ENCODE peak calls at places on chromosomes 1 and 21, in six cellular contexts. A is AG08395; U is effector CD4-positive, alpha-beta T cell; C is body of pancreas; Y is GM13976; X is stimulated activated CD8-positive, alpha-beta memory T cell treated with anti-CD3 and anti-CD28 coated beads, Interleukin-2, amount 100 ng/mL, for 1 hour. M is an unnamed sample.

GRCh38 chr1:240854367-240854766 is 242.4 kb upstream of the GREM2 start:
- DNase-seq in U (no peak), X (no peak), A (peak; percentile 80), C (no peak), Y (no peak), M (peak; percentile 87)

GRCh38 chr1:155079487-155080249 is 1.0 kb downstream of the EFNA3 start:
- DNase-seq in U (no peak), X (no peak), Y (no peak), A (no peak), C (peak; percentile 39), M (no peak)

GRCh38 chr1:47262787-47263413 is 30.9 kb upstream of the TAL1 start:
- DNase-seq in A (peak; percentile 65), U (peak; percentile 4), Y (peak; percentile 60), C (peak; percentile 73), X (no peak), M (peak; percentile 19)

GRCh38 chr1:228101614-228101993 is 1.5 kb downstream of the C1orf35 start:
- DNase-seq in X (no peak), Y (no peak), U (no peak), C (no peak), A (no peak), M (no peak)

GRCh38 chr1:39250460-39251240 is 46.2 kb downstream of the MACF1 start:
- DNase-seq in X (no peak), C (no peak), Y (no peak), U (no peak), A (no peak), M (no peak)

GRCh38 chr1:169928438-169929209 is 34.9 kb upstream of the SCYL3 start:
- DNase-seq in A (peak; percentile 56), C (no peak), U (no peak), Y (no peak), X (no peak), M (peak; percentile 63)

GRCh38 chr1:84782311-84782771 is 92.1 kb upstream of the SSX2IP start:
- DNase-seq in A (peak; percentile 67), U (peak; percentile 60), C (peak; percentile 87), X (peak; percentile 51), Y (peak; percentile 83), M (no peak)

GRCh38 chr1:21594935-21595897 is 73.9 kb downstream of the RAP1GAP start:
- DNase-seq in U (peak; percentile 18), C (peak; percentile 74), X (no peak), A (peak; percentile 70), Y (peak; percentile 73), M (peak; percentile 17)

GRCh38 chr21:45818276-45818903 is 163.2 kb upstream of the COL6A1 start:
- DNase-seq in Y (no peak), U (no peak), X (no peak), A (peak; percentile 62), C (no peak), M (peak; percentile 68)

GRCh38 chr1:44048816-44049215 is 17.6 kb upstream of the SLC6A9 start:
- DNase-seq in A (no peak), Y (no peak), U (no peak), X (no peak), C (no peak), M (peak; percentile 21)

GRCh38 chr1:74145086-74145485 is 52.9 kb downstream of the LRRIQ3 start:
- DNase-seq in C (no peak), Y (no peak), U (no peak), X (no peak), A (no peak), M (no peak)

GRCh38 chr1:76463278-76463677 is 388.7 kb downstream of the ST6GALNAC3 start:
- DNase-seq in C (no peak), X (no peak), U (no peak), Y (no peak), A (no peak), M (no peak)

GRCh38 chr1:116667577-116668105 is at the start of gene IGSF3:
- DNase-seq in U (peak; percentile 6), X (no peak), Y (peak; percentile 88), C (peak; percentile 76), A (peak; percentile 54), M (peak; percentile 25)

M was measured in fibroblast of gingiva.